ENCODE peak calls at places on chromosomes 6 and 20, in eight cellular contexts. J is stomach, X is AG04450, F is A549, O is cardiac muscle cell, C is breast epithelium, N is AG10803, S is BJ. P is an unnamed sample.

GRCh38 chr6:105272783-105273182 is 93.0 kb upstream of the POPDC3 start:
- DNase-seq in S (no peak), J (peak), O (peak), F (no peak), X (no peak), N (peak), C (no peak), P (peak)

GRCh38 chr20:61936701-61937131 is 129.0 kb downstream of the TAF4 start:
- DNase-seq in O (no peak), F (no peak), J (no peak), N (no peak), X (no peak), C (peak), S (no peak), P (no peak)

GRCh38 chr6:10528170-10528981 is 7.2 kb downstream of the GCNT2 start:
- DNase-seq in S (no peak), O (peak), J (peak), C (no peak), F (peak), X (no peak), N (no peak), P (no peak)

GRCh38 chr20:21342656-21343345 is 39.7 kb downstream of the XRN2 start:
- DNase-seq in X (peak), J (no peak), F (no peak), S (no peak), O (no peak), N (no peak), C (no peak), P (no peak)

GRCh38 chr6:292506-293184 is 358 bp downstream of the DUSP22 start:
- DNase-seq in X (no peak), F (peak), C (no peak), S (no peak), N (peak), O (peak), J (peak), P (peak)

GRCh38 chr6:27066381-27066780 is 181.1 kb upstream of the PRSS16 start:
- DNase-seq in S (no peak), O (no peak), F (no peak), C (no peak), J (no peak), N (no peak), X (no peak), P (no peak)

GRCh38 chr6:87909849-87910248 is 137.8 kb upstream of the SPACA1 start:
- DNase-seq in F (no peak), N (peak), S (peak), X (no peak), O (peak), J (no peak), C (no peak), P (peak)

GRCh38 chr6:139376604-139377218 is 2.3 kb upstream of the CITED2 start:
- DNase-seq in O (peak), N (peak), X (no peak), J (peak), C (peak), S (no peak), F (peak), P (peak)

GRCh38 chr6:112116215-112116614 is 28.8 kb downstream of the FAM229B start:
- DNase-seq in F (no peak), N (no peak), C (no peak), O (no peak), X (no peak), S (no peak), J (no peak), P (no peak)

GRCh38 chr20:58659841-58660240 is 8.8 kb downstream of the STX16 start:
- DNase-seq in N (no peak), S (no peak), F (no peak), C (no peak), X (no peak), O (no peak), J (no peak), P (no peak)

GRCh38 chr6:52840763-52841585 is at the start of gene GSTA5:
- DNase-seq in F (no peak), N (peak), X (no peak), J (no peak), C (no peak), O (no peak), S (no peak), P (no peak)

GRCh38 chr6:35728663-35729348 is 8.0 kb upstream of the ARMC12 start:
- DNase-seq in F (no peak), J (peak), X (no peak), O (no peak), S (no peak), C (peak), N (no peak), P (no peak)

GRCh38 chr20:23413862-23414422 is 7.3 kb downstream of the NAPB start:
- DNase-seq in F (no peak), O (no peak), C (no peak), S (no peak), X (no peak), N (no peak), J (no peak), P (no peak)

DNA sequence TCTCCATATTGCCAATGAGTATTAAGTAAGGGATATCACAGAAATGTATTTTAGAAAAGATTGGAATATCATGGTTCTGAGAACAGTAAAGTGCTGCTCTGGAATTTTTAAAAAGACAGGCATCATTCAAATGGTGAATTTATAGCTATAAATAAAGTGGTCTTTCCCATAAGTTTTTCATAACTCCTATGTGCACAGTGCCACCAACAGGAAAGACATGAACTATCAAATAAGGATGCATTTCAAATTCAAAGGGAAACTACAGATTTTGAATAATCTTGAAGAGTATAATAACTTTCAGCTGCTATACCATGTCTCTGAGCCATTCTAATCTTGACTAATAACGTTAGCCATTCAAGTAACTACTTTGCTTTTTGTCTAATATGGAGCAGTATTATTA is 456.8 kb upstream of the GJE1 start:
- DNase-seq in J (no peak), C (no peak), O (peak), S (no peak), X (no peak), N (peak), F (no peak), P (peak)
- TF ChIP-seq CTCF in J (no peak), C (no peak), O (peak), S (peak), X (peak), N (peak), F (peak), P (peak)

GRCh38 chr6:155638200-155638599 is 182.6 kb upstream of the NOX3 start:
- DNase-seq in N (no peak), O (no peak), J (no peak), S (no peak), F (no peak), C (no peak), X (no peak), P (no peak)
- H3K4me3 ChIP-seq in N (no peak), O (no peak), J (no peak), S (no peak), F (no peak), C (no peak), X (no peak), P (no peak)

GRCh38 chr6:28543671-28544131 is 18.0 kb downstream of the GPX5 start:
- DNase-seq in S (no peak), N (no peak), J (no peak), O (peak), C (no peak), X (no peak), F (no peak), P (peak)

GRCh38 chr6:28541996-28542395 is 16.3 kb downstream of the GPX5 start:
- DNase-seq in S (no peak), O (no peak), X (no peak), J (no peak), C (no peak), N (no peak), F (no peak), P (no peak)

GRCh38 chr6:28545955-28546354 is 20.3 kb downstream of the GPX5 start:
- DNase-seq in J (no peak), S (no peak), O (no peak), X (no peak), N (no peak), F (no peak), C (no peak), P (no peak)

GRCh38 chr6:28544211-28544610 is 18.5 kb downstream of the GPX5 start:
- DNase-seq in O (no peak), C (no peak), N (no peak), S (no peak), F (no peak), J (no peak), X (no peak), P (no peak)

DNA sequence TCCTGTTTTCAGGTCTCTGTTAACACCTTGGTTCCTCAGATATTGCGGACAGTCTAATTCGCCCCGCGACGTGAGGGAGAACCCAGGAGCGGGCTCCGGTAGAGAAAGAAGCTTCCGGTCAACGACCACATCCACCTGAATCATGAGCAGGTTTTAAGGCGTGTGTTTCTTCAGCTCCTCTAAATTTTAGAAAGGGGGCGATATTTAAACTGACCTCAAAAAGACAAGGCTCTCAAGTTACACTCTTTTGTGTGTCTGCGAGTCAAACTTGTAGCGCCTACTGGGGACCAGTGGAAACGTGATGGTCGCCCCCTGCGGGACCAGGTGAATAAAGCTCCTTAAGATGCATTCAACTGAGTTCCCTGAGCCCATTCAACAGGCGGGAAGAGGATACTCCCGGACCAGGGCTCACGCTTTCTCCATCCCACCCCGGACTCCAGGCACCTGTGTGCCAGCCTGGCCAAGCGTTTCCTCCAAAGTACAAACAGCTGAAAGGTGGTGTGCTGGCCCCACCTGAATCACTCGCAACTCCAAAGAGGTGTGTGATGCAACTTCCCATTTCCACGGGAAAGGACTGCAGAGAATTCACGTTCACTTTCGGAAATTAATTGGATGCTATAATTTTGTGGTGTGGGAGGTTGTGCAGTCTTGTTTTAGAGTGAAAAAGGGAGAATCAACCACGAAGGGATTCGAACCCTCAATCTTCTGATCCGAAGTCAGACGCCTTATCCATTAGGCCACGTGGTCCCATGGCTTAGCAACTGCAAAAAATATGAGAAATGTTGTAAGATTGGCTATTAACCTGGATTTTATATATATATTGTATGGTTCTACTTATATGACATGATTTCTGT is 17.0 kb downstream of the GPX5 start:
- DNase-seq in X (peak), S (peak), O (peak), F (peak), N (peak), C (no peak), J (no peak), P (peak)
- TF ChIP-seq CTCF in X (peak), S (peak), O (peak), F (peak), N (peak), C (peak), J (no peak), P (peak)

GRCh38 chr20:49420292-49420691 is 62.2 kb downstream of the KCNB1 start:
- DNase-seq in J (no peak), X (no peak), O (no peak), F (no peak), C (no peak), N (no peak), S (no peak), P (no peak)
- H3K4me3 ChIP-seq in J (no peak), X (no peak), O (no peak), F (no peak), C (no peak), N (no peak), S (no peak), P (no peak)

GRCh38 chr6:170440437-170440836 is 112.7 kb downstream of the PSMB1 start:
- DNase-seq in C (no peak), S (no peak), J (peak), N (no peak), O (no peak), F (no peak), X (no peak), P (no peak)
- TF ChIP-seq CTCF in C (no peak), S (no peak), J (no peak), N (no peak), O (no peak), F (no peak), X (no peak), P (no peak)